ENCODE peak calls at places on chromosomes 1 and 21, in eight cellular contexts. One of them, this sample, is unnamed.

GRCh38 chr1:174022976-174023277 is 770 bp upstream of the RC3H1 start:
- DNase-seq in A549: no peak
- DNase-seq in fibroblast of lung: no peak
- DNase-seq in OCI-LY7: no peak
- DNase-seq in PC-3: no peak
- DNase-seq in H9: no peak
- DNase-seq in K562: no peak
- DNase-seq in neuronal stem cell: no peak
- DNase-seq in this sample: peak

GRCh38 chr1:186829679-186830587 is 1.2 kb downstream of the PLA2G4A start:
- DNase-seq in A549: no peak
- DNase-seq in fibroblast of lung: no peak
- DNase-seq in OCI-LY7: no peak
- DNase-seq in PC-3: no peak
- DNase-seq in H9: no peak
- DNase-seq in K562: no peak
- DNase-seq in neuronal stem cell: no peak
- DNase-seq in this sample: no peak

GRCh38 chr1:48471103-48471502 is 901 bp downstream of the SPATA6 start:
- DNase-seq in A549: no peak
- DNase-seq in fibroblast of lung: no peak
- DNase-seq in OCI-LY7: no peak
- DNase-seq in PC-3: no peak
- DNase-seq in H9: no peak
- DNase-seq in K562: no peak
- DNase-seq in neuronal stem cell: no peak
- DNase-seq in this sample: no peak

GRCh38 chr1:228548788-228549187 is 61.6 kb downstream of the RNF187 start:
- DNase-seq in A549: no peak
- DNase-seq in fibroblast of lung: no peak
- DNase-seq in OCI-LY7: no peak
- DNase-seq in PC-3: no peak
- DNase-seq in H9: peak
- DNase-seq in K562: no peak
- DNase-seq in neuronal stem cell: no peak
- DNase-seq in this sample: no peak

GRCh38 chr1:205048382-205048781 is 5.4 kb downstream of the CNTN2 start:
- DNase-seq in A549: no peak
- DNase-seq in fibroblast of lung: no peak
- DNase-seq in OCI-LY7: no peak
- DNase-seq in PC-3: no peak
- DNase-seq in H9: no peak
- DNase-seq in K562: no peak
- DNase-seq in neuronal stem cell: no peak
- DNase-seq in this sample: no peak

GRCh38 chr1:113390871-113391642 is 742 bp downstream of the MAGI3 start:
- DNase-seq in A549: peak
- DNase-seq in fibroblast of lung: no peak
- DNase-seq in OCI-LY7: peak
- DNase-seq in PC-3: peak
- DNase-seq in H9: peak
- DNase-seq in K562: peak
- DNase-seq in neuronal stem cell: no peak
- DNase-seq in this sample: no peak

GRCh38 chr1:22096036-22096435 is 43.5 kb downstream of the CDC42 start:
- DNase-seq in A549: no peak
- DNase-seq in fibroblast of lung: peak
- DNase-seq in OCI-LY7: no peak
- DNase-seq in PC-3: peak
- DNase-seq in H9: no peak
- DNase-seq in K562: no peak
- DNase-seq in neuronal stem cell: no peak
- DNase-seq in this sample: no peak

GRCh38 chr1:212561501-212561931 is 47.0 kb upstream of the ATF3 start:
- DNase-seq in A549: peak
- DNase-seq in fibroblast of lung: peak
- DNase-seq in OCI-LY7: no peak
- DNase-seq in PC-3: peak
- DNase-seq in H9: no peak
- DNase-seq in K562: no peak
- DNase-seq in neuronal stem cell: no peak
- DNase-seq in this sample: no peak

GRCh38 chr1:173267453-173267945 is 60.4 kb upstream of the TNFSF4 start:
- DNase-seq in A549: no peak
- DNase-seq in fibroblast of lung: peak
- DNase-seq in OCI-LY7: no peak
- DNase-seq in PC-3: peak
- DNase-seq in H9: no peak
- DNase-seq in K562: no peak
- DNase-seq in neuronal stem cell: no peak
- DNase-seq in this sample: no peak

GRCh38 chr21:45293214-45293725 is 5.6 kb upstream of the POFUT2 start:
- DNase-seq in A549: no peak
- DNase-seq in fibroblast of lung: no peak
- DNase-seq in OCI-LY7: no peak
- DNase-seq in PC-3: peak
- DNase-seq in H9: peak
- DNase-seq in K562: no peak
- DNase-seq in neuronal stem cell: no peak
- DNase-seq in this sample: no peak

GRCh38 chr1:214638474-214638807 is 35.4 kb downstream of the CENPF start:
- DNase-seq in A549: no peak
- DNase-seq in fibroblast of lung: no peak
- DNase-seq in OCI-LY7: no peak
- DNase-seq in PC-3: no peak
- DNase-seq in H9: no peak
- DNase-seq in K562: no peak
- DNase-seq in neuronal stem cell: no peak
- DNase-seq in this sample: no peak

GRCh38 chr1:243896313-243896712 is 46.3 kb upstream of the AKT3 start:
- DNase-seq in A549: no peak
- DNase-seq in fibroblast of lung: no peak
- DNase-seq in OCI-LY7: no peak
- DNase-seq in PC-3: no peak
- DNase-seq in H9: no peak
- DNase-seq in K562: no peak
- DNase-seq in neuronal stem cell: no peak
- DNase-seq in this sample: no peak

GRCh38 chr1:227889863-227890405 is 57.8 kb downstream of the WNT9A start:
- DNase-seq in A549: no peak
- DNase-seq in fibroblast of lung: no peak
- DNase-seq in OCI-LY7: no peak
- DNase-seq in PC-3: no peak
- DNase-seq in H9: no peak
- DNase-seq in K562: no peak
- DNase-seq in neuronal stem cell: no peak
- DNase-seq in this sample: no peak

GRCh38 chr1:109193653-109194590 is 19.8 kb upstream of the SARS1 start:
- DNase-seq in A549: peak
- DNase-seq in fibroblast of lung: no peak
- DNase-seq in OCI-LY7: peak
- DNase-seq in PC-3: peak
- DNase-seq in H9: peak
- DNase-seq in K562: peak
- DNase-seq in neuronal stem cell: peak
- DNase-seq in this sample: peak

GRCh38 chr1:168379110-168379860 is 98.6 kb downstream of the TBX19 start:
- DNase-seq in A549: peak
- DNase-seq in fibroblast of lung: peak
- DNase-seq in OCI-LY7: no peak
- DNase-seq in PC-3: peak
- DNase-seq in H9: no peak
- DNase-seq in K562: no peak
- DNase-seq in neuronal stem cell: no peak
- DNase-seq in this sample: no peak

GRCh38 chr1:159932296-159933285 is 7.3 kb upstream of the TAGLN2 start:
- DNase-seq in A549: no peak
- DNase-seq in fibroblast of lung: no peak
- DNase-seq in OCI-LY7: no peak
- DNase-seq in PC-3: peak
- DNase-seq in H9: no peak
- DNase-seq in K562: no peak
- DNase-seq in neuronal stem cell: no peak
- DNase-seq in this sample: no peak

GRCh38 chr1:191026828-191027227 is 549.2 kb upstream of the BRINP3 start:
- DNase-seq in A549: no peak
- DNase-seq in fibroblast of lung: no peak
- DNase-seq in OCI-LY7: no peak
- DNase-seq in PC-3: no peak
- DNase-seq in H9: no peak
- DNase-seq in K562: no peak
- DNase-seq in neuronal stem cell: no peak
- DNase-seq in this sample: no peak

GRCh38 chr1:178337091-178337726 is 159.6 kb downstream of the CLEC20A start:
- DNase-seq in A549: no peak
- DNase-seq in fibroblast of lung: no peak
- DNase-seq in OCI-LY7: no peak
- DNase-seq in PC-3: peak
- DNase-seq in H9: no peak
- DNase-seq in K562: no peak
- DNase-seq in neuronal stem cell: no peak
- DNase-seq in this sample: no peak

GRCh38 chr1:25208561-25209222 is 23.6 kb downstream of the SYF2 start:
- DNase-seq in A549: no peak
- DNase-seq in fibroblast of lung: no peak
- DNase-seq in OCI-LY7: no peak
- DNase-seq in PC-3: no peak
- DNase-seq in H9: no peak
- DNase-seq in K562: no peak
- DNase-seq in neuronal stem cell: no peak
- DNase-seq in this sample: no peak

GRCh38 chr1:21752186-21752585 is 30.8 kb downstream of the USP48 start:
- DNase-seq in A549: no peak
- DNase-seq in fibroblast of lung: peak
- DNase-seq in OCI-LY7: no peak
- DNase-seq in PC-3: no peak
- DNase-seq in H9: no peak
- DNase-seq in K562: no peak
- DNase-seq in neuronal stem cell: no peak
- DNase-seq in this sample: no peak

GRCh38 chr1:46675549-46676314 is 4.1 kb downstream of the TEX38 start:
- DNase-seq in A549: no peak
- DNase-seq in fibroblast of lung: no peak
- DNase-seq in OCI-LY7: no peak
- DNase-seq in PC-3: no peak
- DNase-seq in H9: no peak
- DNase-seq in K562: no peak
- DNase-seq in neuronal stem cell: no peak
- DNase-seq in this sample: no peak

GRCh38 chr1:199857103-199857502 is 170.4 kb upstream of the NR5A2 start:
- DNase-seq in A549: peak
- DNase-seq in fibroblast of lung: peak
- DNase-seq in OCI-LY7: no peak
- DNase-seq in PC-3: no peak
- DNase-seq in H9: no peak
- DNase-seq in K562: no peak
- DNase-seq in neuronal stem cell: no peak
- DNase-seq in this sample: no peak

GRCh38 chr1:17878837-17879236 is 123.7 kb downstream of the ACTL8 start:
- DNase-seq in A549: no peak
- DNase-seq in fibroblast of lung: peak
- DNase-seq in OCI-LY7: no peak
- DNase-seq in PC-3: peak
- DNase-seq in H9: no peak
- DNase-seq in K562: no peak
- DNase-seq in neuronal stem cell: no peak
- DNase-seq in this sample: no peak

GRCh38 chr21:22544747-22545146 is 1546.5 kb downstream of the NCAM2 start:
- DNase-seq in A549: no peak
- DNase-seq in fibroblast of lung: no peak
- DNase-seq in OCI-LY7: no peak
- DNase-seq in PC-3: no peak
- DNase-seq in H9: peak
- DNase-seq in K562: no peak
- DNase-seq in neuronal stem cell: no peak
- DNase-seq in this sample: no peak

GRCh38 chr1:2287649-2288048 is 59.5 kb downstream of the SKI start:
- DNase-seq in A549: no peak
- DNase-seq in fibroblast of lung: no peak
- DNase-seq in OCI-LY7: no peak
- DNase-seq in PC-3: no peak
- DNase-seq in H9: no peak
- DNase-seq in K562: no peak
- DNase-seq in neuronal stem cell: no peak
- DNase-seq in this sample: no peak
- H3K4me2 ChIP-seq in A549: no peak
- H3K4me2 ChIP-seq in fibroblast of lung: no peak
- H3K4me2 ChIP-seq in OCI-LY7: no peak
- H3K4me2 ChIP-seq in PC-3: no peak
- H3K4me2 ChIP-seq in H9: no peak
- H3K4me2 ChIP-seq in K562: no peak
- H3K4me2 ChIP-seq in neuronal stem cell: no peak
- H3K4me2 ChIP-seq in this sample: no peak

GRCh38 chr1:85623061-85623471 is 42.5 kb downstream of the CCN1 start:
- DNase-seq in A549: no peak
- DNase-seq in fibroblast of lung: peak
- DNase-seq in OCI-LY7: no peak
- DNase-seq in PC-3: peak
- DNase-seq in H9: no peak
- DNase-seq in K562: no peak
- DNase-seq in neuronal stem cell: no peak
- DNase-seq in this sample: no peak
- H3K4me2 ChIP-seq in A549: no peak
- H3K4me2 ChIP-seq in fibroblast of lung: peak
- H3K4me2 ChIP-seq in OCI-LY7: no peak
- H3K4me2 ChIP-seq in PC-3: peak
- H3K4me2 ChIP-seq in H9: no peak
- H3K4me2 ChIP-seq in K562: no peak
- H3K4me2 ChIP-seq in neuronal stem cell: no peak
- H3K4me2 ChIP-seq in this sample: no peak

DNA sequence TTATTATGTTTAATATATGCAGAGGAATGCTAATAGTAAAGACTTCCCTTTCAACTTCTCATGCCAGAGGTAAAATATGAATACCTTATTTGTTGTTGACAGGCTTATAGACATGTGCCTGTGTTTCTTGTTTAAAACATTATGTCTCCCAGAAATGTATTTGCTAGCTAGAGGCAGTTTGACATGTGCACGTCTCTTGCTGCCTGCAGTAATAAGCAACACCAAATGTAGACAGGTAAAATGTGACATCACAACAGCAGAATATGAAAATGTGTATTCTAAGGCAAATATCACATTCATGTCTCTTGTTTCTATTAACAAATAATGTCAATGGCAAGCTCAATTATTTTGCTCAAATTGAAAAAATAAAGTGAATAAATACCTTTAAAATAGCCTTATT is 80.2 kb upstream of the NEGR1 start:
- DNase-seq in A549: no peak
- DNase-seq in fibroblast of lung: no peak
- DNase-seq in OCI-LY7: no peak
- DNase-seq in PC-3: no peak
- DNase-seq in H9: no peak
- DNase-seq in K562: no peak
- DNase-seq in neuronal stem cell: no peak
- DNase-seq in this sample: no peak
- H3K4me2 ChIP-seq in A549: no peak
- H3K4me2 ChIP-seq in fibroblast of lung: no peak
- H3K4me2 ChIP-seq in OCI-LY7: no peak
- H3K4me2 ChIP-seq in PC-3: no peak
- H3K4me2 ChIP-seq in H9: no peak
- H3K4me2 ChIP-seq in K562: no peak
- H3K4me2 ChIP-seq in neuronal stem cell: no peak
- H3K4me2 ChIP-seq in this sample: no peak

GRCh38 chr1:234868296-234869147 is 258.5 kb upstream of the IRF2BP2 start:
- DNase-seq in A549: no peak
- DNase-seq in fibroblast of lung: no peak
- DNase-seq in OCI-LY7: no peak
- DNase-seq in PC-3: no peak
- DNase-seq in H9: no peak
- DNase-seq in K562: no peak
- DNase-seq in neuronal stem cell: no peak
- DNase-seq in this sample: no peak
- H3K4me2 ChIP-seq in A549: no peak
- H3K4me2 ChIP-seq in fibroblast of lung: no peak
- H3K4me2 ChIP-seq in OCI-LY7: no peak
- H3K4me2 ChIP-seq in PC-3: no peak
- H3K4me2 ChIP-seq in H9: no peak
- H3K4me2 ChIP-seq in K562: peak
- H3K4me2 ChIP-seq in neuronal stem cell: no peak
- H3K4me2 ChIP-seq in this sample: no peak

This sample was measured in Karpas-422.